ENCODE peak calls at places on chromosome 10, in four cellular contexts. L is A549, O is transverse colon, I is GM12878. J is an unnamed sample.

GRCh38 chr10:95236068-95236903 is 42.2 kb downstream of the ACSM6 start:
- DNase-seq in L (no peak), O (no peak), I (peak; percentile 90), J (peak; percentile 94)

GRCh38 chr10:42593284-42593683 is 45.1 kb downstream of the ZNF33B start:
- DNase-seq in O (no peak), L (no peak), I (no peak), J (no peak)

GRCh38 chr10:31345886-31346285 is 26.9 kb downstream of the ZEB1 start:
- DNase-seq in O (no peak), L (no peak), I (no peak), J (no peak)

GRCh38 chr10:80472234-80473095 is 18.4 kb downstream of the TSPAN14 start:
- DNase-seq in O (no peak), L (no peak), I (peak; percentile 92), J (peak; percentile 89)

GRCh38 chr10:47065903-47066302 is 154.7 kb downstream of the PTPN20 start:
- DNase-seq in L (no peak), I (no peak), O (no peak), J (no peak)

GRCh38 chr10:59079386-59080226 is 96.8 kb upstream of the PHYHIPL start:
- DNase-seq in L (peak; percentile 7), I (no peak), O (no peak), J (no peak)

GRCh38 chr10:26869528-26869927 is 8.8 kb upstream of the ABI1 start:
- DNase-seq in I (no peak), L (no peak), O (no peak), J (no peak)

GRCh38 chr10:68508090-68508489 is 19.2 kb downstream of the SLC25A16 start:
- DNase-seq in I (no peak), O (no peak), L (no peak), J (no peak)

GRCh38 chr10:117253908-117254307 is 13.0 kb downstream of the SLC18A2 start:
- DNase-seq in O (no peak), L (no peak), I (no peak), J (no peak)

GRCh38 chr10:42769653-42770052 is 12.9 kb upstream of the BMS1 start:
- DNase-seq in O (peak; percentile 67), L (peak; percentile 31), I (no peak), J (no peak)

GRCh38 chr10:57890691-57891090 is 377.0 kb downstream of the IPMK start:
- DNase-seq in O (no peak), L (no peak), I (no peak), J (no peak)

GRCh38 chr10:131311661-131312260 is at the start of gene TCERG1L:
- DNase-seq in O (no peak), I (no peak), L (no peak), J (no peak)

GRCh38 chr10:24513155-24513554 is 210.5 kb downstream of the ARHGAP21 start:
- DNase-seq in L (no peak), I (no peak), O (no peak), J (peak; percentile 17)

GRCh38 chr10:775245-776075 is 86.0 kb upstream of the DIP2C start:
- DNase-seq in O (no peak), L (no peak), I (no peak), J (no peak)

GRCh38 chr10:72261323-72262018 is 12.3 kb upstream of the DDIT4 start:
- DNase-seq in L (no peak), O (peak; percentile 35), I (peak; percentile 90), J (peak; percentile 93)

GRCh38 chr10:104736006-104736405 is 94.9 kb downstream of the SORCS3 start:
- DNase-seq in L (no peak), I (no peak), O (no peak), J (no peak)

GRCh38 chr10:107666214-107666613 is 501.7 kb upstream of the SORCS1 start:
- DNase-seq in O (no peak), I (no peak), L (no peak), J (no peak)

GRCh38 chr10:75165684-75166622 is 44.6 kb upstream of the VDAC2 start:
- DNase-seq in I (peak; percentile 62), O (no peak), L (no peak), J (peak; percentile 82)

DNA sequence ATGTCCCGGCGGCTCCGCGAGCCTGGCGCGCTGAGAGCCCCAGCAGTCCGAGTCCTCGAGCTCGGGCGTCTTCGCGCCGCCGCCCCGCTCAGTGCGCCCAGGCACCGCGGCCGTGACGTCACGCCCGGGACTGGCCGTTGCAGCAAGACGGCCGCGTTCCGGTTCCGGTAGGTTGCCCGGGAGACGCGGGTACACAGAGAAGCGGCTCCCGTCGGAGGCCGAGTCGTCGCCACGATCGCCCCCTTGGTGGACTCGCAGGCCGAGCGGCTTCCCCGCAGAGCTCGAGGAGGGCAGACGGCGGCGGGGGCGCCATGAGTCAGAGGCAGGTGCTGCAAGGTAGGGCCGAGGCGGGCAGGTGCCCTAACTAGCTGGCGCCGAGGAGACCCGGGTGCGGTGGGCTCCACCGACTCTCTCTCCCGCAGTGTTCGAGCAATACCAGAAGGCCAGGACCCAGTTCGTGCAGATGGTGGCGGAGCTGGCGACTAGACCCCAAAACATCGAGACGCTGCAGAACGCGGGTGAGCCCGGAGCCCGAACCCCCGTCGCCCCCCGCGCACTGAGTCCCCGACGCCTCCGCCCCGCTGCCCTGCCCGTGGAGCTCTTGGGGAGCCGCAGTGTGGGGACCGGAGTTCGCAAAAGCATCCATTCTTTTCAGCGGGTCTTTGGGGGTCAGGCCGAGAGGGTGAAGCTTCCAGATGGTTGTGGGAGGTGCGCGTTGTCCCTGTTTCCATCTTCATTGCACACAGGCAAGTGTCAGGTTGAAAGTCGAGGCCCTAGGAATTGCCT is at the start of gene SPAG6:
- DNase-seq in O (peak; percentile 55), L (no peak), I (no peak), J (peak; percentile 37)
- H3K4me3 ChIP-seq in O (peak within 1 kb of the TSS; percentile 20), L (no peak within 1 kb of the TSS), I (peak within 1 kb of the TSS; percentile 47), J (peak within 1 kb of the TSS; percentile 5)

GRCh38 chr10:56745490-56745889 is 384.4 kb upstream of the ZWINT start:
- DNase-seq in I (no peak), O (no peak), L (no peak), J (no peak)
- TF ChIP-seq CTCF in I (no peak), O (no peak), L (no peak), J (no peak)

DNA sequence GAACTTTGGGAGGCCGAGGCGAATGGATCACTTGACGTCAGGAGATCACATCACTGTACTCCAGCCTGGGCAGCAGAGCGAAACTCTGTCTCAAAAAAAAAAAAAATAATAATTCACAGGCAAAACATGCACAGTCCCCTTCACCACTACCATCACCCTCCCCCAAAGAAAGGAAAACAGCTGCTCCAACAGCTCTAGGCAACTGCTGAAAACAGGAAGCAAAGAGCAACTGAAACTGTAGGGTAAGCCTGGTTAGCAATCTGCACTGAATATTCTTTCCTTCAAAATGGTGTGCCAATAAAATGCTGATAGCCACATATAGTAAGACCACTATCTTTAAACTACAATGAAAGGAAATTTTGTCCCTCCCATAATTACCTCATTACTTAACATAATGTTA is 11.8 kb downstream of the NT5C2 start:
- DNase-seq in O (no peak), L (no peak), I (peak; percentile 45), J (peak; percentile 45)
- H3K4me3 ChIP-seq in O (no peak overlapping the region), L (no peak overlapping the region), I (no peak overlapping the region), J (no peak overlapping the region)

GRCh38 chr10:48697821-48698764 is 13.4 kb downstream of the WDFY4 start:
- DNase-seq in I (no peak), L (no peak), O (no peak), J (peak; percentile 16)
- TF ChIP-seq CTCF in I (peak; percentile 24), L (no peak), O (no peak), J (no peak)

GRCh38 chr10:16949806-16950205 is 132.6 kb upstream of the RSU1 start:
- DNase-seq in O (no peak), L (no peak), I (no peak), J (no peak)
- H3K4me3 ChIP-seq in O (no peak overlapping the region), L (no peak overlapping the region), I (no peak overlapping the region), J (no peak overlapping the region)

DNA sequence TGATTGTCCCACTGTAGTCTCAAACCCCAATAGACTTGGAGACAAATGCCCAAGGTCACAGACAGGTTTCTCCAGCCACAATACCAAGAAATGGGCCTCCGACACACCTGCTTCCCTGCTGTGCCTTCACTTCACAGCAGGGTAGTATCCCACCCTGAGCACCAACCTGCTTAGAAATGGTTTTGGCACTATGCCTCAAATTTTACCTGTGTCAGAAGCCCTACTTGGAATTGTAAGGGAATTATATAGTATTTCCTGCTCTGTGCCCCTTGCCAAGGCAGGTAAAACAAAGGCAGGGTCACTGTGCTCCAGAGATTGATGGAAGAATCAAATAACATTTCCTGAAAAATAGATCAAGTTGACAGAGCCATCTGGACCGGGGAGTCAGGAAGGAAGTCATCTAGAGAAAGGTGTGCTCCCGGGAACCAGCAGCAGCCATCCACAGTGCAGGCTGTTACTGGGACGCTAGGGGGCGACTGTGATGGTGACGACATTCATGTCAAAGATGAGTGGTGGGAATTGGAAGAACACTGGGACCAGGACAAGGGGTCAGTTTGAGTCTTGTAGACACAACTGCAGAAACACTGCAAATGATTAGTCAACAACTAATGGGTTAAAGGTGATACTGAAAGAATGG is 117.8 kb upstream of the AKR1E2 start:
- DNase-seq in I (no peak), O (no peak), L (no peak), J (peak; percentile 12)
- TF ChIP-seq CTCF in I (peak; percentile 54), O (no peak), L (peak; percentile 22), J (peak; percentile 53)

DNA sequence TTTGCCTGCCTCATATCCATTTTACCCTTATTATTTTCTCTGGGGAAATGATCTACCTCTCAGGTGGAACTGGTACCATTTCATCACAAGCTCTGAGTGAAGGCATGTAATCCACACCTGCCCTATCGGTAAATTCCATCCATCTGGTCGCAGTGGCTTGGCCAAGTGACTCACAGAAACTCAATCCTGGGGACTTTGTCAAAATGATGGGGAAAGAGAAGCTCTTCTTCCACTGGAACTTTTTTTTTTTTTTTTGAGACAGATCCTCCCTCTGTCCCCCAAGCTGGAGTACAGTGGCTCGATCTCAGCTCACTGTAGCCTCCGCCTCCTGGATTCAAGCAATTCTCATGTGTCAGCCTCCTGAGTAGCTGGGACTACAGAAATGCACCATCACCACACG is 48.3 kb upstream of the ANKRD1 start:
- DNase-seq in I (no peak), L (no peak), O (no peak), J (no peak)
- H3K4me3 ChIP-seq in I (no peak overlapping the region), L (no peak overlapping the region), O (no peak overlapping the region), J (no peak overlapping the region)